ENCODE peak calls at places on chromosomes 3 and 15, in ten cellular contexts. One of them, this sample, is unnamed.

GRCh38 chr15:37995461-37996347 is 61.3 kb downstream of the TMCO5A start:
- DNase-seq in NCI-H1092 treated with DMSO at 0.1 percent for 48 hours: no peak
- DNase-seq in fibroblast of lung: peak
- DNase-seq in ecto neural progenitor cell: no peak
- DNase-seq in heart right ventricle: peak
- DNase-seq in mammary epithelial cell: peak
- DNase-seq in activated CD4-positive, alpha-beta T cell treated with anti-CD3 and anti-CD28 coated beads for 4 hours: no peak
- DNase-seq in heart left ventricle: no peak
- DNase-seq in activated T-cell treated with anti-CD3 and anti-CD28 coated beads, Interleukin-2, amount 50 U/mL, for 1 hour: no peak
- DNase-seq in AG04450: peak
- DNase-seq in this sample: peak

GRCh38 chr3:8113649-8114048 is 388.0 kb upstream of the LMCD1 start:
- DNase-seq in fibroblast of lung: no peak
- DNase-seq in activated T-cell treated with anti-CD3 and anti-CD28 coated beads, Interleukin-2, amount 50 U/mL, for 1 hour: no peak
- DNase-seq in heart right ventricle: no peak
- DNase-seq in ecto neural progenitor cell: no peak
- DNase-seq in mammary epithelial cell: no peak
- DNase-seq in NCI-H1092 treated with DMSO at 0.1 percent for 48 hours: no peak
- DNase-seq in heart left ventricle: no peak
- DNase-seq in activated CD4-positive, alpha-beta T cell treated with anti-CD3 and anti-CD28 coated beads for 4 hours: no peak
- DNase-seq in AG04450: no peak
- DNase-seq in this sample: no peak

GRCh38 chr3:14511623-14511965 is 28.5 kb downstream of the GRIP2 start:
- DNase-seq in NCI-H1092 treated with DMSO at 0.1 percent for 48 hours: peak
- DNase-seq in activated T-cell treated with anti-CD3 and anti-CD28 coated beads, Interleukin-2, amount 50 U/mL, for 1 hour: no peak
- DNase-seq in mammary epithelial cell: no peak
- DNase-seq in heart left ventricle: peak
- DNase-seq in fibroblast of lung: no peak
- DNase-seq in ecto neural progenitor cell: no peak
- DNase-seq in activated CD4-positive, alpha-beta T cell treated with anti-CD3 and anti-CD28 coated beads for 4 hours: no peak
- DNase-seq in AG04450: no peak
- DNase-seq in heart right ventricle: no peak
- DNase-seq in this sample: no peak

GRCh38 chr3:186617038-186617934 is 4.4 kb downstream of the AHSG start:
- DNase-seq in activated CD4-positive, alpha-beta T cell treated with anti-CD3 and anti-CD28 coated beads for 4 hours: peak
- DNase-seq in NCI-H1092 treated with DMSO at 0.1 percent for 48 hours: peak
- DNase-seq in mammary epithelial cell: peak
- DNase-seq in ecto neural progenitor cell: peak
- DNase-seq in AG04450: peak
- DNase-seq in activated T-cell treated with anti-CD3 and anti-CD28 coated beads, Interleukin-2, amount 50 U/mL, for 1 hour: peak
- DNase-seq in fibroblast of lung: peak
- DNase-seq in heart left ventricle: peak
- DNase-seq in heart right ventricle: peak
- DNase-seq in this sample: peak

GRCh38 chr3:125916376-125916978 is 52.5 kb upstream of the ROPN1B start:
- DNase-seq in ecto neural progenitor cell: peak
- DNase-seq in activated T-cell treated with anti-CD3 and anti-CD28 coated beads, Interleukin-2, amount 50 U/mL, for 1 hour: no peak
- DNase-seq in fibroblast of lung: peak
- DNase-seq in mammary epithelial cell: peak
- DNase-seq in heart right ventricle: no peak
- DNase-seq in activated CD4-positive, alpha-beta T cell treated with anti-CD3 and anti-CD28 coated beads for 4 hours: no peak
- DNase-seq in NCI-H1092 treated with DMSO at 0.1 percent for 48 hours: peak
- DNase-seq in AG04450: peak
- DNase-seq in heart left ventricle: no peak
- DNase-seq in this sample: peak

GRCh38 chr15:33963831-33964664 is 4.2 kb upstream of the CHRM5 start:
- DNase-seq in mammary epithelial cell: peak
- DNase-seq in AG04450: no peak
- DNase-seq in heart right ventricle: no peak
- DNase-seq in activated CD4-positive, alpha-beta T cell treated with anti-CD3 and anti-CD28 coated beads for 4 hours: no peak
- DNase-seq in NCI-H1092 treated with DMSO at 0.1 percent for 48 hours: peak
- DNase-seq in activated T-cell treated with anti-CD3 and anti-CD28 coated beads, Interleukin-2, amount 50 U/mL, for 1 hour: no peak
- DNase-seq in heart left ventricle: no peak
- DNase-seq in fibroblast of lung: peak
- DNase-seq in ecto neural progenitor cell: no peak
- DNase-seq in this sample: peak

GRCh38 chr3:10505050-10505790 is at the start of gene ATP2B2:
- DNase-seq in activated T-cell treated with anti-CD3 and anti-CD28 coated beads, Interleukin-2, amount 50 U/mL, for 1 hour: no peak
- DNase-seq in mammary epithelial cell: no peak
- DNase-seq in ecto neural progenitor cell: peak
- DNase-seq in activated CD4-positive, alpha-beta T cell treated with anti-CD3 and anti-CD28 coated beads for 4 hours: no peak
- DNase-seq in NCI-H1092 treated with DMSO at 0.1 percent for 48 hours: peak
- DNase-seq in AG04450: no peak
- DNase-seq in heart right ventricle: no peak
- DNase-seq in heart left ventricle: no peak
- DNase-seq in fibroblast of lung: no peak
- DNase-seq in this sample: peak

GRCh38 chr3:148903022-148903442 is 37.9 kb downstream of the CPA3 start:
- DNase-seq in AG04450: no peak
- DNase-seq in heart right ventricle: no peak
- DNase-seq in activated T-cell treated with anti-CD3 and anti-CD28 coated beads, Interleukin-2, amount 50 U/mL, for 1 hour: no peak
- DNase-seq in NCI-H1092 treated with DMSO at 0.1 percent for 48 hours: no peak
- DNase-seq in activated CD4-positive, alpha-beta T cell treated with anti-CD3 and anti-CD28 coated beads for 4 hours: no peak
- DNase-seq in mammary epithelial cell: peak
- DNase-seq in heart left ventricle: no peak
- DNase-seq in ecto neural progenitor cell: no peak
- DNase-seq in fibroblast of lung: peak
- DNase-seq in this sample: no peak

GRCh38 chr15:42118650-42119531 is 24.5 kb upstream of the PLA2G4D start:
- DNase-seq in mammary epithelial cell: no peak
- DNase-seq in AG04450: no peak
- DNase-seq in heart right ventricle: no peak
- DNase-seq in activated CD4-positive, alpha-beta T cell treated with anti-CD3 and anti-CD28 coated beads for 4 hours: no peak
- DNase-seq in ecto neural progenitor cell: no peak
- DNase-seq in fibroblast of lung: peak
- DNase-seq in activated T-cell treated with anti-CD3 and anti-CD28 coated beads, Interleukin-2, amount 50 U/mL, for 1 hour: no peak
- DNase-seq in NCI-H1092 treated with DMSO at 0.1 percent for 48 hours: peak
- DNase-seq in heart left ventricle: no peak
- DNase-seq in this sample: no peak

This sample was measured in OCI-LY7.